ENCODE peak calls at places on chromosome 12, in eight cellular contexts. One of them, this sample, is unnamed.

GRCh38 chr12:62519043-62519442 is 52.4 kb downstream of the MON2 start:
- DNase-seq in epithelial cell of esophagus: no peak
- DNase-seq in Panc1: no peak
- DNase-seq in CD8-positive, alpha-beta T cell: no peak
- DNase-seq in CD4-positive, alpha-beta T cell: no peak
- DNase-seq in HepG2: no peak
- DNase-seq in IMR-90: no peak
- DNase-seq in heart right ventricle: peak
- DNase-seq in this sample: no peak

GRCh38 chr12:29769162-29769820 is 14.5 kb downstream of the TMTC1 start:
- DNase-seq in epithelial cell of esophagus: peak
- DNase-seq in Panc1: no peak
- DNase-seq in CD8-positive, alpha-beta T cell: no peak
- DNase-seq in CD4-positive, alpha-beta T cell: no peak
- DNase-seq in HepG2: no peak
- DNase-seq in IMR-90: peak
- DNase-seq in heart right ventricle: no peak
- DNase-seq in this sample: no peak

GRCh38 chr12:69239286-69239921 is at the start of gene CPSF6:
- DNase-seq in epithelial cell of esophagus: peak
- DNase-seq in Panc1: peak
- DNase-seq in CD8-positive, alpha-beta T cell: peak
- DNase-seq in CD4-positive, alpha-beta T cell: peak
- DNase-seq in HepG2: peak
- DNase-seq in IMR-90: peak
- DNase-seq in heart right ventricle: peak
- DNase-seq in this sample: peak

GRCh38 chr12:129082441-129082840 is 229.2 kb downstream of the GLT1D1 start:
- DNase-seq in epithelial cell of esophagus: no peak
- DNase-seq in Panc1: no peak
- DNase-seq in CD8-positive, alpha-beta T cell: no peak
- DNase-seq in CD4-positive, alpha-beta T cell: no peak
- DNase-seq in HepG2: no peak
- DNase-seq in IMR-90: no peak
- DNase-seq in heart right ventricle: no peak
- DNase-seq in this sample: no peak

GRCh38 chr12:9651265-9651729 is 18.2 kb upstream of the CLEC2D start:
- DNase-seq in epithelial cell of esophagus: peak
- DNase-seq in Panc1: no peak
- DNase-seq in CD8-positive, alpha-beta T cell: peak
- DNase-seq in CD4-positive, alpha-beta T cell: no peak
- DNase-seq in HepG2: no peak
- DNase-seq in IMR-90: peak
- DNase-seq in heart right ventricle: no peak
- DNase-seq in this sample: no peak

GRCh38 chr12:105409286-105409685 is 78.8 kb downstream of the C12orf75 start:
- DNase-seq in epithelial cell of esophagus: no peak
- DNase-seq in Panc1: no peak
- DNase-seq in CD8-positive, alpha-beta T cell: no peak
- DNase-seq in CD4-positive, alpha-beta T cell: no peak
- DNase-seq in HepG2: no peak
- DNase-seq in IMR-90: no peak
- DNase-seq in heart right ventricle: no peak
- DNase-seq in this sample: no peak

GRCh38 chr12:111640498-111640897 is 41.4 kb upstream of the ATXN2 start:
- DNase-seq in epithelial cell of esophagus: no peak
- DNase-seq in Panc1: no peak
- DNase-seq in CD8-positive, alpha-beta T cell: no peak
- DNase-seq in CD4-positive, alpha-beta T cell: no peak
- DNase-seq in HepG2: no peak
- DNase-seq in IMR-90: no peak
- DNase-seq in heart right ventricle: no peak
- DNase-seq in this sample: no peak

GRCh38 chr12:125412506-125412905 is 347.3 kb downstream of the AACS start:
- DNase-seq in epithelial cell of esophagus: no peak
- DNase-seq in Panc1: no peak
- DNase-seq in CD8-positive, alpha-beta T cell: no peak
- DNase-seq in CD4-positive, alpha-beta T cell: no peak
- DNase-seq in HepG2: no peak
- DNase-seq in IMR-90: no peak
- DNase-seq in heart right ventricle: no peak
- DNase-seq in this sample: no peak

GRCh38 chr12:88237954-88238353 is 95.8 kb downstream of the TMTC3 start:
- DNase-seq in epithelial cell of esophagus: peak
- DNase-seq in Panc1: no peak
- DNase-seq in CD8-positive, alpha-beta T cell: no peak
- DNase-seq in CD4-positive, alpha-beta T cell: no peak
- DNase-seq in HepG2: no peak
- DNase-seq in IMR-90: peak
- DNase-seq in heart right ventricle: no peak
- DNase-seq in this sample: no peak

GRCh38 chr12:107377596-107378385 is 284.4 kb upstream of the CRY1 start:
- DNase-seq in epithelial cell of esophagus: no peak
- DNase-seq in Panc1: no peak
- DNase-seq in CD8-positive, alpha-beta T cell: no peak
- DNase-seq in CD4-positive, alpha-beta T cell: no peak
- DNase-seq in HepG2: no peak
- DNase-seq in IMR-90: no peak
- DNase-seq in heart right ventricle: no peak
- DNase-seq in this sample: no peak

GRCh38 chr12:10220398-10221077 is 7.9 kb downstream of the GABARAPL1 start:
- DNase-seq in epithelial cell of esophagus: peak
- DNase-seq in Panc1: no peak
- DNase-seq in CD8-positive, alpha-beta T cell: no peak
- DNase-seq in CD4-positive, alpha-beta T cell: no peak
- DNase-seq in HepG2: no peak
- DNase-seq in IMR-90: peak
- DNase-seq in heart right ventricle: peak
- DNase-seq in this sample: no peak

GRCh38 chr12:108586306-108586705 is 11.6 kb downstream of the TMEM119 start:
- DNase-seq in epithelial cell of esophagus: no peak
- DNase-seq in Panc1: no peak
- DNase-seq in CD8-positive, alpha-beta T cell: no peak
- DNase-seq in CD4-positive, alpha-beta T cell: no peak
- DNase-seq in HepG2: no peak
- DNase-seq in IMR-90: no peak
- DNase-seq in heart right ventricle: no peak
- DNase-seq in this sample: no peak

GRCh38 chr12:47085815-47086252 is 6.1 kb upstream of the AMIGO2 start:
- DNase-seq in epithelial cell of esophagus: peak
- DNase-seq in Panc1: no peak
- DNase-seq in CD8-positive, alpha-beta T cell: peak
- DNase-seq in CD4-positive, alpha-beta T cell: peak
- DNase-seq in HepG2: peak
- DNase-seq in IMR-90: peak
- DNase-seq in heart right ventricle: no peak
- DNase-seq in this sample: no peak

GRCh38 chr12:21725731-21726130 is 48.8 kb downstream of the KCNJ8 start:
- DNase-seq in epithelial cell of esophagus: no peak
- DNase-seq in Panc1: no peak
- DNase-seq in CD8-positive, alpha-beta T cell: no peak
- DNase-seq in CD4-positive, alpha-beta T cell: no peak
- DNase-seq in HepG2: no peak
- DNase-seq in IMR-90: no peak
- DNase-seq in heart right ventricle: no peak
- DNase-seq in this sample: no peak

GRCh38 chr12:47805417-47805816 is 14.3 kb downstream of the HDAC7 start:
- DNase-seq in epithelial cell of esophagus: no peak
- DNase-seq in Panc1: no peak
- DNase-seq in CD8-positive, alpha-beta T cell: no peak
- DNase-seq in CD4-positive, alpha-beta T cell: no peak
- DNase-seq in HepG2: no peak
- DNase-seq in IMR-90: peak
- DNase-seq in heart right ventricle: peak
- DNase-seq in this sample: no peak

GRCh38 chr12:6532927-6533652 is 1.2 kb upstream of the GAPDH start:
- DNase-seq in epithelial cell of esophagus: peak
- DNase-seq in Panc1: no peak
- DNase-seq in CD8-positive, alpha-beta T cell: peak
- DNase-seq in CD4-positive, alpha-beta T cell: no peak
- DNase-seq in HepG2: peak
- DNase-seq in IMR-90: peak
- DNase-seq in heart right ventricle: peak
- DNase-seq in this sample: no peak

GRCh38 chr12:4866288-4866687 is 43.4 kb upstream of the KCNA1 start:
- DNase-seq in epithelial cell of esophagus: no peak
- DNase-seq in Panc1: no peak
- DNase-seq in CD8-positive, alpha-beta T cell: no peak
- DNase-seq in CD4-positive, alpha-beta T cell: no peak
- DNase-seq in HepG2: no peak
- DNase-seq in IMR-90: no peak
- DNase-seq in heart right ventricle: no peak
- DNase-seq in this sample: no peak

GRCh38 chr12:26719852-26720251 is 113.1 kb downstream of the ITPR2 start:
- DNase-seq in epithelial cell of esophagus: no peak
- DNase-seq in Panc1: no peak
- DNase-seq in CD8-positive, alpha-beta T cell: no peak
- DNase-seq in CD4-positive, alpha-beta T cell: no peak
- DNase-seq in HepG2: no peak
- DNase-seq in IMR-90: no peak
- DNase-seq in heart right ventricle: no peak
- DNase-seq in this sample: no peak
- TF ChIP-seq CTCF in epithelial cell of esophagus: peak
- TF ChIP-seq CTCF in Panc1: peak
- TF ChIP-seq CTCF in CD8-positive, alpha-beta T cell: no peak
- TF ChIP-seq CTCF in CD4-positive, alpha-beta T cell: no peak
- TF ChIP-seq CTCF in HepG2: no peak
- TF ChIP-seq CTCF in IMR-90: peak
- TF ChIP-seq CTCF in heart right ventricle: no peak
- TF ChIP-seq CTCF in this sample: no peak

GRCh38 chr12:3333583-3333982 is 157.4 kb upstream of the PRMT8 start:
- DNase-seq in epithelial cell of esophagus: no peak
- DNase-seq in Panc1: no peak
- DNase-seq in CD8-positive, alpha-beta T cell: no peak
- DNase-seq in CD4-positive, alpha-beta T cell: no peak
- DNase-seq in HepG2: peak
- DNase-seq in IMR-90: no peak
- DNase-seq in heart right ventricle: no peak
- DNase-seq in this sample: no peak
- TF ChIP-seq CTCF in epithelial cell of esophagus: no peak
- TF ChIP-seq CTCF in Panc1: no peak
- TF ChIP-seq CTCF in CD8-positive, alpha-beta T cell: no peak
- TF ChIP-seq CTCF in CD4-positive, alpha-beta T cell: no peak
- TF ChIP-seq CTCF in HepG2: peak
- TF ChIP-seq CTCF in IMR-90: no peak
- TF ChIP-seq CTCF in heart right ventricle: no peak
- TF ChIP-seq CTCF in this sample: no peak

GRCh38 chr12:31250179-31250578 is 75.8 kb downstream of the SINHCAF start:
- DNase-seq in epithelial cell of esophagus: no peak
- DNase-seq in Panc1: no peak
- DNase-seq in CD8-positive, alpha-beta T cell: no peak
- DNase-seq in CD4-positive, alpha-beta T cell: no peak
- DNase-seq in HepG2: no peak
- DNase-seq in IMR-90: no peak
- DNase-seq in heart right ventricle: no peak
- DNase-seq in this sample: no peak

GRCh38 chr12:31246470-31246850 is 79.5 kb downstream of the SINHCAF start:
- DNase-seq in epithelial cell of esophagus: peak
- DNase-seq in Panc1: no peak
- DNase-seq in CD8-positive, alpha-beta T cell: no peak
- DNase-seq in CD4-positive, alpha-beta T cell: no peak
- DNase-seq in HepG2: no peak
- DNase-seq in IMR-90: no peak
- DNase-seq in heart right ventricle: no peak
- DNase-seq in this sample: no peak

GRCh38 chr12:31248815-31249214 is 77.1 kb downstream of the SINHCAF start:
- DNase-seq in epithelial cell of esophagus: no peak
- DNase-seq in Panc1: no peak
- DNase-seq in CD8-positive, alpha-beta T cell: no peak
- DNase-seq in CD4-positive, alpha-beta T cell: no peak
- DNase-seq in HepG2: no peak
- DNase-seq in IMR-90: no peak
- DNase-seq in heart right ventricle: no peak
- DNase-seq in this sample: no peak

DNA sequence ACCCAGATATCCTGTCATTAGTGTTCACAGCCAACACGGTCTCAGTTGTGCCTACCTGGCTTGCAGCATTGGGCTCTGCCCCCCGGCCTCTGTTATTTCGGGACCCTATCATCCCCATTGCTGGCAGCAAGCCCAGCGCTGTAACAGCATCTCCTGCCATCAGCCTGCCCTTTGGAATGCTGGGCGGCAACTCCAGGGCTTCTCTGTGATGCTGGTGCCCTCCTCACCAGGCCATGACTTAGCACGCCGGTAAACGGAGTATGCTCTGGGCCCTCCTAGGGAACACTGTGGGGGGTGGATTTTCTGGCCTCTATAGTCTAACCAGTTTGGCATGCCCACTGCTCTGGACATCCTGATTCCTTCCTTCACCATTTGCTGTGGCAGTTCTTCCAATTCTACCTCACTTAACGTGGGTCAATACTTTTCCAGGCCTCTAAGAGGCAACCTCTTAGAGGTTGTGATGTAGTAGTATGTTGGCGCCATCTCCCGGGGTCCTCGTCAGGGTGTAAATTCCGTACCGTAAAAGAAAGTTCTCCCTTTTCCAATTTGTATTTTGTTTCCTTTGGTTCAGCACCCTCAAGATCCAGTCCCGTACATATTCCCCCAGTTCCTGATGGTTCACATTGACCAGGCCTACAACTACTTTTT is 80.0 kb downstream of the SINHCAF start:
- DNase-seq in epithelial cell of esophagus: no peak
- DNase-seq in Panc1: no peak
- DNase-seq in CD8-positive, alpha-beta T cell: no peak
- DNase-seq in CD4-positive, alpha-beta T cell: no peak
- DNase-seq in HepG2: peak
- DNase-seq in IMR-90: no peak
- DNase-seq in heart right ventricle: no peak
- DNase-seq in this sample: no peak
- TF ChIP-seq CTCF in epithelial cell of esophagus: peak
- TF ChIP-seq CTCF in Panc1: peak
- TF ChIP-seq CTCF in CD8-positive, alpha-beta T cell: no peak
- TF ChIP-seq CTCF in CD4-positive, alpha-beta T cell: no peak
- TF ChIP-seq CTCF in HepG2: peak
- TF ChIP-seq CTCF in IMR-90: peak
- TF ChIP-seq CTCF in heart right ventricle: no peak
- TF ChIP-seq CTCF in this sample: no peak

DNA sequence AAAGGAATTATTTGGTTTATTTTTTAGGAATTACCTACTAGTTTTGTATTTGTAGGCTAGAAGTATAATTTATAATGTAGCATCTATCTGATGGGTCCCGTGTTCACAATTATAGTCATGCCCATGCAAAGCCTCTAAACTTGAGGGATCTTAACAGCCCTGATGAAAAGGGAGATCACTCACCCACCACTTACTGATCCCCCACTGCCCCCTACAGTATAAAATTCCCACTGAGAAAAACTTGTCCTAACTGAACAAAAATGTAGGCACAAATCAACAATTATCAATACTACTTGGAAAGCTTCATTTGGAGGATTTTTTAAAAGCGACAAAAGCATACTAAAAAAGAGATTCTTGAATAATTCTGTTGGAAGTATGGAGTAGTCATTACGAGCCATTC is 21.0 kb downstream of the WIF1 start:
- DNase-seq in epithelial cell of esophagus: peak
- DNase-seq in Panc1: no peak
- DNase-seq in CD8-positive, alpha-beta T cell: no peak
- DNase-seq in CD4-positive, alpha-beta T cell: no peak
- DNase-seq in HepG2: peak
- DNase-seq in IMR-90: no peak
- DNase-seq in heart right ventricle: no peak
- DNase-seq in this sample: no peak
- TF ChIP-seq CTCF in epithelial cell of esophagus: peak
- TF ChIP-seq CTCF in Panc1: peak
- TF ChIP-seq CTCF in CD8-positive, alpha-beta T cell: no peak
- TF ChIP-seq CTCF in CD4-positive, alpha-beta T cell: no peak
- TF ChIP-seq CTCF in HepG2: peak
- TF ChIP-seq CTCF in IMR-90: peak
- TF ChIP-seq CTCF in heart right ventricle: no peak
- TF ChIP-seq CTCF in this sample: no peak